ENCODE peak calls at places on chromosome 22, in ten cellular contexts. N is activated T-cell treated with anti-CD3 and anti-CD28 coated beads, Interleukin-2, amount 50 U/mL, for 1 hour; O is substantia nigra; Z is astrocyte of the spinal cord; Y is stimulated activated naive CD4-positive, alpha-beta T cell; L is NCI-H774; P is right lobe of liver; H is fibroblast of lung; W is T-helper 1 cell; U is HEK293T. J is an unnamed sample.
A peak's percentile ranks its signal among the peaks of the same experiment; 100 is the strongest.

GRCh38 chr22:30694638-30695350 is at the start of gene OSBP2:
- DNase-seq in N (peak; percentile 44), O (peak; percentile 55), Z (no peak), Y (no peak), L (no peak), P (peak; percentile 56), H (no peak), W (peak; percentile 38), U (peak; percentile 77), J (no peak)

GRCh38 chr22:39574779-39575551 is 4.4 kb downstream of the CACNA1I start:
- DNase-seq in N (no peak), O (no peak), Z (peak; percentile 93), Y (no peak), L (no peak), P (no peak), H (peak; percentile 94), W (no peak), U (no peak), J (no peak)

GRCh38 chr22:28381427-28382167 is 298.0 kb downstream of the TTC28 start:
- DNase-seq in N (no peak), O (no peak), Z (peak; percentile 49), Y (no peak), L (no peak), P (no peak), H (peak; percentile 62), W (no peak), U (no peak), J (no peak)

GRCh38 chr22:20027966-20028854 is 7.3 kb downstream of the TANGO2 start:
- DNase-seq in N (no peak), O (no peak), Z (no peak), Y (no peak), L (no peak), P (no peak), H (no peak), W (no peak), U (no peak), J (no peak)

GRCh38 chr22:39617342-39617741 is 46.8 kb downstream of the CACNA1I start:
- DNase-seq in N (no peak), O (no peak), Z (no peak), Y (no peak), L (no peak), P (no peak), H (no peak), W (no peak), U (no peak), J (no peak)

GRCh38 chr22:45053094-45053493 is 43.3 kb upstream of the PHF21B start:
- DNase-seq in N (no peak), O (no peak), Z (no peak), Y (no peak), L (no peak), P (no peak), H (no peak), W (no peak), U (no peak), J (no peak)

GRCh38 chr22:28497188-28497587 is 182.5 kb downstream of the TTC28 start:
- DNase-seq in N (no peak), O (no peak), Z (no peak), Y (no peak), L (no peak), P (no peak), H (peak; percentile 23), W (no peak), U (no peak), J (no peak)

GRCh38 chr22:20585640-20586402 is 78.4 kb downstream of the MED15 start:
- DNase-seq in N (peak; percentile 14), O (no peak), Z (no peak), Y (no peak), L (no peak), P (no peak), H (no peak), W (no peak), U (no peak), J (no peak)

GRCh38 chr22:35638408-35638807 is 9.8 kb upstream of the APOL6 start:
- DNase-seq in N (no peak), O (no peak), Z (peak; percentile 45), Y (no peak), L (no peak), P (peak; percentile 55), H (peak; percentile 75), W (no peak), U (no peak), J (no peak)

GRCh38 chr22:46703996-46704370 is 34.1 kb downstream of the CERK start:
- DNase-seq in N (no peak), O (no peak), Z (no peak), Y (no peak), L (no peak), P (no peak), H (no peak), W (no peak), U (no peak), J (no peak)

GRCh38 chr22:24141586-24141985 is 39.7 kb upstream of the SUSD2 start:
- DNase-seq in N (peak; percentile 32), O (no peak), Z (peak; percentile 9), Y (no peak), L (no peak), P (no peak), H (peak; percentile 13), W (peak; percentile 18), U (no peak), J (no peak)

GRCh38 chr22:43101306-43101705 is 9.2 kb upstream of the BIK start:
- DNase-seq in N (no peak), O (no peak), Z (no peak), Y (no peak), L (no peak), P (peak; percentile 50), H (no peak), W (no peak), U (no peak), J (no peak)

GRCh38 chr22:33247758-33248157 is 189.6 kb upstream of the SYN3 start:
- DNase-seq in N (no peak), O (no peak), Z (no peak), Y (no peak), L (no peak), P (no peak), H (peak; percentile 11), W (no peak), U (no peak), J (no peak)

GRCh38 chr22:39995346-39996252 is 845 bp downstream of the FAM83F start:
- DNase-seq in N (no peak), O (no peak), Z (no peak), Y (no peak), L (no peak), P (no peak), H (no peak), W (no peak), U (no peak), J (no peak)

GRCh38 chr22:46891382-46891951 is 129.0 kb downstream of the TBC1D22A start:
- DNase-seq in N (no peak), O (no peak), Z (no peak), Y (no peak), L (no peak), P (no peak), H (peak; percentile 6), W (no peak), U (no peak), J (no peak)

GRCh38 chr22:25051983-25052710 is 99.6 kb downstream of the KIAA1671 start:
- DNase-seq in N (no peak), O (no peak), Z (no peak), Y (no peak), L (peak; percentile 1), P (no peak), H (no peak), W (no peak), U (no peak), J (no peak)

GRCh38 chr22:36942561-36942960 is 29.1 kb downstream of the CSF2RB start:
- DNase-seq in N (no peak), O (no peak), Z (no peak), Y (no peak), L (no peak), P (no peak), H (no peak), W (no peak), U (no peak), J (no peak)

GRCh38 chr22:38239101-38239761 is 33.6 kb downstream of the TMEM184B start:
- DNase-seq in N (no peak), O (peak; percentile 54), Z (peak; percentile 83), Y (no peak), L (no peak), P (no peak), H (peak; percentile 95), W (no peak), U (no peak), J (no peak)

GRCh38 chr22:45599836-45600577 is 71.6 kb upstream of the ATXN10 start:
- DNase-seq in N (no peak), O (no peak), Z (no peak), Y (no peak), L (no peak), P (no peak), H (no peak), W (no peak), U (no peak), J (no peak)

GRCh38 chr22:47301820-47302475 is 539.5 kb downstream of the TBC1D22A start:
- DNase-seq in N (no peak), O (no peak), Z (no peak), Y (no peak), L (no peak), P (no peak), H (no peak), W (no peak), U (no peak), J (no peak)

GRCh38 chr22:37545703-37546435 is 14.4 kb upstream of the CDC42EP1 start:
- DNase-seq in N (no peak), O (no peak), Z (peak; percentile 97), Y (no peak), L (no peak), P (peak; percentile 93), H (peak; percentile 95), W (no peak), U (no peak), J (no peak)

GRCh38 chr22:23984430-23984829 is 4.5 kb downstream of the GSTT2 start:
- DNase-seq in N (no peak), O (no peak), Z (peak; percentile 11), Y (peak; percentile 44), L (no peak), P (no peak), H (no peak), W (peak; percentile 53), U (peak; percentile 70), J (no peak)

GRCh38 chr22:48819232-48819631 is 1008.4 kb downstream of the BRD1 start:
- DNase-seq in N (no peak), O (no peak), Z (no peak), Y (no peak), L (no peak), P (no peak), H (no peak), W (no peak), U (no peak), J (no peak)

GRCh38 chr22:43844560-43845545 is 17.5 kb downstream of the SULT4A1 start:
- DNase-seq in N (no peak), O (no peak), Z (no peak), Y (no peak), L (no peak), P (no peak), H (no peak), W (no peak), U (no peak), J (no peak)

GRCh38 chr22:47769652-47770051 is 1007.2 kb downstream of the TBC1D22A start:
- DNase-seq in N (no peak), O (no peak), Z (no peak), Y (no peak), L (no peak), P (no peak), H (no peak), W (no peak), U (no peak), J (no peak)

GRCh38 chr22:38177926-38178604 is 3.6 kb downstream of the PLA2G6 start:
- DNase-seq in N (no peak), O (no peak), Z (peak; percentile 81), Y (no peak), L (no peak), P (no peak), H (peak; percentile 86), W (no peak), U (peak; percentile 39), J (no peak)

GRCh38 chr22:30457964-30458363 is 13.9 kb downstream of the SEC14L3 start:
- DNase-seq in N (no peak), O (no peak), Z (no peak), Y (no peak), L (no peak), P (no peak), H (no peak), W (no peak), U (no peak), J (no peak)

GRCh38 chr22:25453557-25453956 is 110.9 kb upstream of the GRK3 start:
- DNase-seq in N (no peak), O (no peak), Z (no peak), Y (no peak), L (no peak), P (peak; percentile 39), H (no peak), W (no peak), U (no peak), J (no peak)